ENCODE peak calls at places on chromosomes 2 and 18, in five cellular contexts. J, T, S, Z and M are unnamed samples.
A peak's percentile ranks its signal among the peaks of the same experiment; 100 is the strongest.

GRCh38 chr18:49525981-49526380 is 35.9 kb upstream of the LIPG start:
- DNase-seq in J (no peak), T (no peak), S (no peak), Z (no peak), M (no peak)

GRCh38 chr2:145822892-145823534 is 1303.1 kb upstream of the ZEB2 start:
- DNase-seq in J (no peak), T (no peak), S (no peak), Z (no peak), M (no peak)

GRCh38 chr2:107669335-107669734 is 157.4 kb upstream of the RGPD4 start:
- DNase-seq in J (no peak), T (no peak), S (no peak), Z (no peak), M (no peak)

GRCh38 chr2:3628800-3629199 is 29.2 kb upstream of the ALLC start:
- DNase-seq in J (no peak), T (peak; percentile 18), S (no peak), Z (no peak), M (no peak)

GRCh38 chr2:75506131-75506697 is 54.5 kb downstream of the EVA1A start:
- DNase-seq in J (no peak), T (no peak), S (no peak), Z (no peak), M (no peak)

GRCh38 chr2:237257471-237257951 is 156.5 kb downstream of the COL6A3 start:
- DNase-seq in J (no peak), T (no peak), S (peak; percentile 80), Z (no peak), M (no peak)

GRCh38 chr2:69482471-69482870 is 45.2 kb upstream of the NFU1 start:
- DNase-seq in J (no peak), T (no peak), S (no peak), Z (no peak), M (no peak)

GRCh38 chr18:23998018-23998417 is 16.5 kb upstream of the TTC39C start:
- DNase-seq in J (no peak), T (no peak), S (no peak), Z (no peak), M (no peak)

GRCh38 chr18:34529358-34530335 is 180.5 kb upstream of the DTNA start:
- DNase-seq in J (no peak), T (no peak), S (no peak), Z (no peak), M (no peak)

GRCh38 chr2:200614249-200614648 is 28.4 kb downstream of the AOX1 start:
- DNase-seq in J (no peak), T (no peak), S (no peak), Z (no peak), M (no peak)

GRCh38 chr2:217827430-217828201 is 175.2 kb downstream of the TNS1 start:
- DNase-seq in J (no peak), T (peak; percentile 75), S (peak; percentile 58), Z (no peak), M (no peak)

GRCh38 chr2:197201874-197202273 is 108.7 kb downstream of the ANKRD44 start:
- DNase-seq in J (no peak), T (no peak), S (no peak), Z (no peak), M (no peak)

GRCh38 chr2:112583497-112584133 is 794 bp upstream of the CHCHD5 start:
- DNase-seq in J (peak; percentile 3), T (no peak), S (no peak), Z (no peak), M (no peak)

GRCh38 chr2:121355488-121355887 is 70.5 kb upstream of the TFCP2L1 start:
- DNase-seq in J (no peak), T (no peak), S (no peak), Z (no peak), M (no peak)

GRCh38 chr18:52341617-52342381 is 1.8 kb downstream of the DCC start:
- DNase-seq in J (no peak), T (no peak), S (no peak), Z (no peak), M (no peak)
- H3K27ac ChIP-seq in J (no peak overlapping the region), T (no peak overlapping the region), S (no peak overlapping the region), Z (no peak overlapping the region), M (no peak overlapping the region)

DNA sequence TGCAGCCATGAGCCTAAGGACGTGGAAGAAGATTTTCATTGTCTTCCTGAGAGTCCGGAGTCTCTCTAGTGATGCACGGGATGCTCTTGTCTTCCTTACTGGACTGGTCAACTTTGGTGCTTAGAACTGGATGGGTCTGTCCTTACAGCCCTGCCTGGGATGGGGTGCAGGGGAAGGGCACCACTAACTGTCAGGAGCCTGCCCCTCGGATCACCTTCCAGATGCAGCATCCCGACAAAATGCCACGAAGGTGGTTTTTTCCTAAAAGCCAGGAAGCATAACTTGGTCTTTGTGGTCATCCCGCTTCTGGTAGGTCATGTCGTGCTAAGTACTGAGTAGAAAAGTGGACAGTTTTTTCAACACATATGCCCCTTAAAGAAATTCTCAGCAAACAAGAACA is 207.4 kb upstream of the TWIST2 start:
- DNase-seq in J (no peak), T (no peak), S (no peak), Z (no peak), M (no peak)
- H3K27ac ChIP-seq in J (no peak overlapping the region), T (no peak overlapping the region), S (no peak overlapping the region), Z (no peak overlapping the region), M (no peak overlapping the region)

DNA sequence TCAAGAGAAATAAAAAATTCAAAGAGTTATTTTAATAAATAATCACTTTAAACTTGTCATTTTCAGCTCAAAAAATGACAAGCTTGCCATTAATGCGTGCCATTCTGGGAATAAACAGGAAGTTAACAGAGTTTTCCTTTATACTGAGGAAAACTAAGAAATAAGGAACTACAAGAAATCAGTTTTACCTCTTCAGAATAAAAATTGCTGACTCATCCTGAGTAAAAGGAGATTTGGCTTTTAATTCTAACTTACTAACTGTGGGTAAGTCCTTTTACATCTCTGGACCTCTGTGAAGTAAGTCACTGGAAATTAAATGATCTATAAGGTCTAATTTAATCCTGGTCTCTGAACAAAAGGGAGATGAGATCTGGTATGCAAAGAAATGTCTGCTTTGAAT is 16.1 kb downstream of the CEBPZ start:
- DNase-seq in J (no peak), T (no peak), S (no peak), Z (no peak), M (no peak)
- H3K27ac ChIP-seq in J (no peak overlapping the region), T (no peak overlapping the region), S (no peak overlapping the region), Z (no peak overlapping the region), M (no peak overlapping the region)

GRCh38 chr18:58093311-58093790 is 49.3 kb downstream of the NEDD4L start:
- DNase-seq in J (no peak), T (no peak), S (no peak), Z (no peak), M (no peak)

GRCh38 chr18:58091099-58091611 is 47.1 kb downstream of the NEDD4L start:
- DNase-seq in J (no peak), T (no peak), S (no peak), Z (no peak), M (no peak)

GRCh38 chr18:58088723-58089074 is 44.7 kb downstream of the NEDD4L start:
- DNase-seq in J (no peak), T (no peak), S (no peak), Z (no peak), M (no peak)

DNA sequence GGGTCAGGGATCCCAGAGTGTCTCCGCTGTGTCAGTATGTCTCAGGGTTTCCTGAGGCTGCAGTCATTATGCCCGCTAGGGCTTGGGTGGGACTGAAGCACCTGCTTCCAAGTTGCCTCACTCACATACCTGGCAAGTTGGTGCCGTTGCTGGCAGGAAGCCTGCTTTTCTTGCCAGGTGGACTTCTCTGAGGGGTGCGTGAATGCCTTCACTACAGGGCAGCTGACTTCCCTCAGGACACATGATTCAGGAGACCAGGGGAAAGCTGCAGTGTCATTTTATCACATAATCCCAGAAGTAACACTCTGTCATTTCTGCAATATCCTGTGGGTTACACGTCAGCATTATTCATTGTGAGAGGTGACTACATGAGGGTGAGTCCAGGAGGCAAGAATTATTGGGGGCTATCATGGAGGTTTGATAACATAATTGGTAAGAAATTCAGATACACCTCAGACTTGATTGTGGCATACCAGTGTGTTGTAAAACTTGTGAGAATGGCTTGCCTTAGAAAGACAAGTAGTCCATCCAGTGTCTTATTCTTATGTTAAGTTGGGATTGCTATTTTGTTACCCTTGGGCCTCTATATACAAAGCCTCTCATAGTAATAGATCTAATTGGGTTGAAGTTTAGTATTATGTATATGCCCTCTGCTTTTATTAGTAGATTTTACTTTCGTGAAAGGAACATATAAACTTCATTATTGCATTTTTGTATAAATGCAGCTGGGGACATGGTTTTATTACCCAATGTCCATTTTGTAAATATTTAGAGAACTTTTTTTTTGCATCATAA is 44.1 kb downstream of the NEDD4L start:
- DNase-seq in J (no peak), T (no peak), S (no peak), Z (no peak), M (no peak)
- H3K27ac ChIP-seq in J (peak overlapping the region; percentile 12), T (no peak overlapping the region), S (no peak overlapping the region), Z (no peak overlapping the region), M (no peak overlapping the region)

GRCh38 chr2:157784823-157785175 is 91.3 kb downstream of the ACVR1 start:
- DNase-seq in J (no peak), T (no peak), S (no peak), Z (no peak), M (no peak)
- H3K27ac ChIP-seq in J (no peak overlapping the region), T (peak overlapping the region; percentile 67), S (no peak overlapping the region), Z (no peak overlapping the region), M (no peak overlapping the region)